ENCODE peak calls at places on chromosome 19, in nine cellular contexts. H is Caco-2, C is psoas muscle, Y is GM12865, Q is left ventricle myocardium inferior, X is esophagus squamous epithelium, F is thyroid gland, V is colonic mucosa, L is right cardiac atrium. I is an unnamed sample.

GRCh38 chr19:491146-491741 is 5.0 kb upstream of the MADCAM1 start:
- DNase-seq in H (no peak), C (no peak), Y (peak), Q (no peak), X (no peak), F (no peak), V (no peak), L (peak), I (no peak)

GRCh38 chr19:18308051-18308947 is 14.6 kb downstream of the LSM4 start:
- DNase-seq in H (no peak), C (no peak), Y (no peak), Q (no peak), X (no peak), F (no peak), V (no peak), L (peak), I (no peak)

GRCh38 chr19:32206065-32206464 is 139.3 kb upstream of the ZNF507 start:
- DNase-seq in H (no peak), C (no peak), Y (no peak), Q (no peak), X (no peak), F (no peak), V (no peak), L (no peak), I (no peak)

GRCh38 chr19:15283141-15283885 is 49.0 kb downstream of the BRD4 start:
- DNase-seq in H (no peak), C (peak), Y (peak), Q (no peak), X (no peak), F (peak), V (no peak), L (no peak), I (no peak)

GRCh38 chr19:453606-454005 is 7.2 kb downstream of the SHC2 start:
- DNase-seq in H (no peak), C (no peak), Y (no peak), Q (no peak), X (no peak), F (no peak), V (no peak), L (peak), I (no peak)

GRCh38 chr19:42149447-42150202 is 17.4 kb upstream of the POU2F2 start:
- DNase-seq in H (no peak), C (no peak), Y (no peak), Q (no peak), X (no peak), F (no peak), V (no peak), L (no peak), I (no peak)

GRCh38 chr19:11203194-11204075 is 6.1 kb upstream of the KANK2 start:
- DNase-seq in H (peak), C (peak), Y (peak), Q (peak), X (no peak), F (peak), V (peak), L (peak), I (peak)

GRCh38 chr19:31639306-31639705 is 290.1 kb upstream of the TSHZ3 start:
- DNase-seq in H (no peak), C (no peak), Y (no peak), Q (no peak), X (no peak), F (no peak), V (no peak), L (no peak), I (no peak)

GRCh38 chr19:48174445-48175030 is 4.1 kb downstream of the ZSWIM9 start:
- DNase-seq in H (no peak), C (no peak), Y (peak), Q (no peak), X (no peak), F (no peak), V (no peak), L (no peak), I (no peak)

GRCh38 chr19:49272204-49272603 is 52.8 kb downstream of the SLC6A16 start:
- DNase-seq in H (no peak), C (no peak), Y (no peak), Q (no peak), X (no peak), F (no peak), V (no peak), L (no peak), I (peak)

GRCh38 chr19:55383789-55384575 is at the start of gene TMEM238:
- DNase-seq in H (peak), C (peak), Y (peak), Q (peak), X (no peak), F (peak), V (peak), L (peak), I (no peak)

GRCh38 chr19:18304194-18304495 is 18.7 kb downstream of the LSM4 start:
- DNase-seq in H (no peak), C (peak), Y (no peak), Q (peak), X (no peak), F (no peak), V (no peak), L (peak), I (no peak)

GRCh38 chr19:5705552-5705951 is 14.4 kb downstream of the LONP1 start:
- DNase-seq in H (no peak), C (no peak), Y (no peak), Q (no peak), X (no peak), F (no peak), V (no peak), L (peak), I (no peak)

GRCh38 chr19:12788682-12789097 is 2.6 kb upstream of the JUNB start:
- DNase-seq in H (no peak), C (peak), Y (peak), Q (peak), X (no peak), F (peak), V (peak), L (peak), I (no peak)

GRCh38 chr19:51070334-51070886 is 5.5 kb upstream of the KLK13 start:
- DNase-seq in H (no peak), C (no peak), Y (no peak), Q (no peak), X (no peak), F (no peak), V (no peak), L (no peak), I (no peak)

GRCh38 chr19:18776288-18776594 is 14.9 kb downstream of the COMP start:
- DNase-seq in H (no peak), C (no peak), Y (no peak), Q (no peak), X (no peak), F (no peak), V (no peak), L (peak), I (no peak)

GRCh38 chr19:5937550-5937949 is 23.5 kb downstream of the CAPS start:
- DNase-seq in H (no peak), C (no peak), Y (no peak), Q (no peak), X (no peak), F (no peak), V (no peak), L (no peak), I (no peak)

GRCh38 chr19:54206030-54206830 is 5.6 kb downstream of the RPS9 start:
- DNase-seq in H (no peak), C (no peak), Y (peak), Q (no peak), X (no peak), F (no peak), V (no peak), L (no peak), I (no peak)

GRCh38 chr19:18373892-18374629 is 11.9 kb upstream of the GDF15 start:
- DNase-seq in H (peak), C (peak), Y (peak), Q (peak), X (peak), F (peak), V (peak), L (peak), I (peak)

GRCh38 chr19:10518444-10519361 is 1.5 kb upstream of the S1PR5 start:
- DNase-seq in H (no peak), C (no peak), Y (no peak), Q (no peak), X (no peak), F (no peak), V (no peak), L (no peak), I (no peak)

GRCh38 chr19:11995174-11995573 is 30.3 kb downstream of the ZNF763 start:
- DNase-seq in H (no peak), C (no peak), Y (no peak), Q (no peak), X (no peak), F (no peak), V (no peak), L (no peak), I (no peak)

GRCh38 chr19:41367848-41368301 is 3.9 kb upstream of the B9D2 start:
- DNase-seq in H (no peak), C (no peak), Y (no peak), Q (no peak), X (no peak), F (no peak), V (no peak), L (no peak), I (no peak)

GRCh38 chr19:28140201-28140600 is 1072.8 kb downstream of the UQCRFS1 start:
- DNase-seq in H (no peak), C (no peak), Y (no peak), Q (no peak), X (no peak), F (no peak), V (no peak), L (no peak), I (no peak)
- H3K4me3 ChIP-seq in H (no peak), C (no peak), Y (no peak), Q (no peak), X (no peak), F (no peak), V (no peak), L (no peak), I (no peak)

GRCh38 chr19:36574762-36575161 is 1.7 kb upstream of the ZNF529 start:
- DNase-seq in H (no peak), C (no peak), Y (no peak), Q (no peak), X (no peak), F (no peak), V (no peak), L (no peak), I (no peak)

GRCh38 chr19:36573948-36574726 is 1.0 kb upstream of the ZNF529 start:
- DNase-seq in H (peak), C (no peak), Y (peak), Q (no peak), X (no peak), F (peak), V (no peak), L (peak), I (no peak)

GRCh38 chr19:36573020-36573947 is at the start of gene ZNF529:
- DNase-seq in H (peak), C (peak), Y (peak), Q (peak), X (peak), F (peak), V (peak), L (peak), I (peak)

GRCh38 chr19:36579255-36579654 is 6.2 kb upstream of the ZNF529 start:
- DNase-seq in H (no peak), C (no peak), Y (no peak), Q (no peak), X (no peak), F (no peak), V (no peak), L (no peak), I (no peak)

GRCh38 chr19:36577271-36577996 is 4.3 kb upstream of the ZNF529 start:
- DNase-seq in H (no peak), C (no peak), Y (no peak), Q (no peak), X (no peak), F (no peak), V (no peak), L (no peak), I (no peak)
- H3K4me3 ChIP-seq in H (no peak), C (no peak), Y (no peak), Q (no peak), X (no peak), F (no peak), V (no peak), L (no peak), I (no peak)

GRCh38 chr19:17079710-17080440 is 4.3 kb downstream of the MYO9B start:
- DNase-seq in H (no peak), C (peak), Y (peak), Q (peak), X (peak), F (peak), V (peak), L (peak), I (peak)
- H3K4me3 ChIP-seq in H (no peak), C (peak), Y (peak), Q (peak), X (peak), F (peak), V (peak), L (no peak), I (peak)

DNA sequence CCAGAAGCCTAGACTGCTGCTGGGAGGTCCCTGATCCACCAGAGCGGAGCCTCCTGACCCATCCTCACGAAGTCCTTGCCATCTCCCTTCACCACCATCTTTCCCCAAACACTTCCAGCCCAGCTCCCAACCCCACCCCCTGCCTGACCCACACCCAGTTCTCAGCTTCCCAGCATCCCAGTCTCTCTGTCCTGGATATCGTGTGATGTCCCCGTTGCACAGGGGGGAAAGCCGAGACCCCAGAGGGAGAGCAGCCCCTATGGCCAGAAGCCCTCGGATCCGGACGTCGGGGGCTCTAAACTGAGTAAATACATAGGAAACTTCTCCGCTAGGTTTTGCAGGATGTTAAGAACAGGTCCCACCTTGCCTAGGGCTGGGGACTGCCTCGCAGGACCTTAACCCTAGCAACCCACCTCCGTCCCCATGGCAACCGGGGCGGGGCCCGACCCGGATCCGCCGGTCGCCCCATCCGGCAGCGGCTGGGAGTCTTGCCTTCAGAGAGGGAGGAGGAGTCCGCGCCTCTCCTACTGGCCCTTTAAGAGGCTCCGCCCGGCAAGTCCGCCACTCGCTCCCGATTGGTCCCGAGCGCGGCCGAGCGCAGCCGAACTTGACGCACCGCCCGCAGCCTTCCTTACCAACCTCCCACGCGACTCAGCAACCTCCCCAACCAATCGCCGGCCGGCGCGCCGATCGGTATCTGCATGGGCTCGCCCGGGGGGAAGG is 451 bp upstream of the HMG20B start:
- DNase-seq in H (peak), C (peak), Y (peak), Q (peak), X (peak), F (peak), V (peak), L (peak), I (peak)
- H3K4me3 ChIP-seq in H (peak), C (peak), Y (peak), Q (peak), X (peak), F (peak), V (peak), L (peak), I (peak)

DNA sequence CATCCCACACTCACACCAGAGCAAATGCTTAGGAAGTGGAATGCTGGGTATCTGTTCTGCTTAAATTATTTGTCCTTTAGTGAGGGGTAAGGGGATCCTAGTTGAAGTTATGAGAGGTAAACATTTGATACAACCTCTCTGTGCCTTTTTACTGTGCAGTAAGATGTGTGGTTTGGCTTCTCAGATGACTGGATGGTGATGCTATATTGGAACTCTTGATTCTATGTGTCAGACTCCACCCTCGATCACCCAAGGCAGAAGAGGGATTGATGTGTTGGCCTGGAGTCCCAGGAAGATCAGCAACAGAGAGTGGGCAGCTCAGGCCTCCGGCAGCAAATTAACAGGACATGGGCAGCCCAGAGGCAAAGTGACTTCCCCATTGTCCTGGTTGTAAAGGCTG is 66.7 kb downstream of the SIPA1L3 start:
- DNase-seq in H (no peak), C (no peak), Y (peak), Q (no peak), X (no peak), F (no peak), V (no peak), L (no peak), I (no peak)
- H3K4me3 ChIP-seq in H (no peak), C (no peak), Y (no peak), Q (no peak), X (no peak), F (no peak), V (no peak), L (no peak), I (no peak)

GRCh38 chr19:2167896-2168618 is 4.3 kb downstream of the DOT1L start:
- DNase-seq in H (no peak), C (peak), Y (peak), Q (peak), X (peak), F (peak), V (peak), L (peak), I (no peak)

GRCh38 chr19:2166741-2167738 is 3.3 kb downstream of the DOT1L start:
- DNase-seq in H (no peak), C (peak), Y (peak), Q (peak), X (no peak), F (peak), V (peak), L (peak), I (no peak)

GRCh38 chr19:2170987-2171348 is 7.2 kb downstream of the DOT1L start:
- DNase-seq in H (no peak), C (no peak), Y (no peak), Q (no peak), X (no peak), F (no peak), V (no peak), L (no peak), I (no peak)

GRCh38 chr19:2170219-2170618 is 6.5 kb downstream of the DOT1L start:
- DNase-seq in H (no peak), C (no peak), Y (peak), Q (no peak), X (no peak), F (no peak), V (no peak), L (no peak), I (no peak)

GRCh38 chr19:2168619-2169424 is 5.1 kb downstream of the DOT1L start:
- DNase-seq in H (peak), C (peak), Y (peak), Q (peak), X (peak), F (peak), V (peak), L (peak), I (peak)
- H3K4me3 ChIP-seq in H (no peak), C (peak), Y (peak), Q (peak), X (no peak), F (no peak), V (peak), L (no peak), I (no peak)

GRCh38 chr19:13832096-13832495 is 36.9 kb downstream of the ZSWIM4 start:
- DNase-seq in H (no peak), C (no peak), Y (no peak), Q (no peak), X (no peak), F (no peak), V (no peak), L (peak), I (no peak)

GRCh38 chr19:13835791-13836723 is 40.8 kb downstream of the ZSWIM4 start:
- DNase-seq in H (no peak), C (peak), Y (no peak), Q (peak), X (no peak), F (peak), V (peak), L (peak), I (no peak)

GRCh38 chr19:13834308-13834790 is 39.1 kb downstream of the ZSWIM4 start:
- DNase-seq in H (no peak), C (no peak), Y (no peak), Q (no peak), X (no peak), F (no peak), V (no peak), L (no peak), I (no peak)

GRCh38 chr19:13831560-13832056 is 36.4 kb downstream of the ZSWIM4 start:
- DNase-seq in H (no peak), C (no peak), Y (no peak), Q (no peak), X (no peak), F (no peak), V (no peak), L (no peak), I (no peak)

GRCh38 chr19:13833330-13834265 is 38.4 kb downstream of the ZSWIM4 start:
- DNase-seq in H (peak), C (peak), Y (peak), Q (peak), X (peak), F (peak), V (peak), L (peak), I (peak)
- H3K4me3 ChIP-seq in H (peak), C (peak), Y (peak), Q (peak), X (peak), F (peak), V (no peak), L (no peak), I (no peak)

GRCh38 chr19:45090034-45090433 is 2.9 kb upstream of the PPP1R37 start:
- DNase-seq in H (peak), C (no peak), Y (no peak), Q (no peak), X (no peak), F (no peak), V (no peak), L (no peak), I (no peak)

GRCh38 chr19:45094158-45094557 is 1.2 kb downstream of the PPP1R37 start:
- DNase-seq in H (no peak), C (no peak), Y (no peak), Q (no peak), X (no peak), F (no peak), V (no peak), L (no peak), I (no peak)

GRCh38 chr19:45090598-45090997 is 2.4 kb upstream of the PPP1R37 start:
- DNase-seq in H (no peak), C (no peak), Y (no peak), Q (no peak), X (no peak), F (no peak), V (no peak), L (no peak), I (no peak)

GRCh38 chr19:45092747-45093678 is at the start of gene PPP1R37:
- DNase-seq in H (peak), C (peak), Y (peak), Q (peak), X (peak), F (peak), V (peak), L (peak), I (peak)

DNA sequence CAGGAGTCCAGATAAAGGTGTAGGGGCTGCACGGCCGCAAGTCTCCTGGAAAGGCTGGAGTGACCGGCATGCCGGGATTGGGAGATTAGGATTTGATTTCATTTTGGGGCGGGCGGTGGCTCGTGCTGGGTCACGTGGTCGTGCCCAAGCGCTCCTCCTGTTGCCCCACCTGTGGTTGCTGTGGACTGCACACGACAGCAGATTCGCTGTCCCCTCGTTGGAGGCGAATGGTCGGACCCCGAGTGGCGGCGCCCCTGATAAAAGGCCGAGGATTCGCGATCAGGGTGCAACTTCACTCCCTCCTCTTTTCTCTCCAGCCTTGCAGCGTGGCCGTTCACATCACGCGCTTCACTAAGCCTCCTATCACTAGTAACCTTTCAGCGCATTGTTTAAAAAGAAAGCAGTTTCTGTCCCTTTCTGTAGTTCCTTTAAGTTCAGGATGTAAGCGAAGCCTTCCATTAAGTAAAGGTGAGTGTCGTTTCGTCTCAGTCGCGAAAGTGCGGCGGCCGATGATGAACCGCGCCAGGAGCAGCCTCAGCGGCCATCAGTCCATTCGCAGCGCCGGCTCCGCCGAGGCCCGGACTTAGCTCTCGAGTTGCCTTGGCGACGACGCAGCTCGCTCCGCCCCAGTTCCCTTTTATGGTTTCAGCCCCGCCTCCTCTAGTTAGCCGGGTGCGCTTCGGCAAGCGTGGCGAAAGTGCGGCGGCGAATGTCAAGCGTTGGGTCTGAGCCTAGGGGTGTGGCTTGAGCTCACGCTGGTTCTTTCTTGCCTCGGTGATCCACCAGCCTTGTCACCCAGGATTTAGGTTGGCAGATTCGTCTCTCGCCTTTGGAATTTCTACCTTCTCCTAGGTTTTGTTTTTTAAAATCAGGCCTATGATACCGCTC is 1.7 kb upstream of the PPP1R37 start:
- DNase-seq in H (peak), C (peak), Y (peak), Q (peak), X (peak), F (peak), V (peak), L (peak), I (peak)
- H3K4me3 ChIP-seq in H (peak), C (peak), Y (peak), Q (peak), X (peak), F (peak), V (peak), L (peak), I (peak)

I was measured in skeletal muscle cell.